ENCODE peak calls at places on chromosomes 5 and 9, in four cellular contexts. V, S, I and K are unnamed samples.

GRCh38 chr5:152542741-152543140 is 137.7 kb upstream of the NMUR2 start:
- DNase-seq in V (peak; percentile 5), S (no peak), I (peak; percentile 61), K (no peak)

GRCh38 chr9:92530893-92531292 is 4.9 kb downstream of the ECM2 start:
- DNase-seq in V (no peak), S (no peak), I (no peak), K (no peak)

GRCh38 chr9:91099471-91099870 is 262.2 kb downstream of the AUH start:
- DNase-seq in V (no peak), S (no peak), I (no peak), K (no peak)

GRCh38 chr5:180070726-180071417 is 687 bp downstream of the RNF130 start:
- DNase-seq in V (peak; percentile 56), S (peak; percentile 8), I (no peak), K (no peak)

GRCh38 chr9:133934512-133935221 is 57.5 kb downstream of the VAV2 start:
- DNase-seq in V (no peak), S (no peak), I (no peak), K (no peak)

GRCh38 chr9:86735772-86736458 is 211.4 kb downstream of the GAS1 start:
- DNase-seq in V (no peak), S (no peak), I (no peak), K (no peak)

GRCh38 chr9:89606049-89606481 is 1.3 kb downstream of the GADD45G start:
- DNase-seq in V (peak; percentile 42), S (no peak), I (peak; percentile 64), K (no peak)

GRCh38 chr5:14816999-14817761 is 54.4 kb downstream of the ANKH start:
- DNase-seq in V (peak; percentile 91), S (no peak), I (no peak), K (no peak)

GRCh38 chr5:93892481-93892880 is 151.1 kb upstream of the POU5F2 start:
- DNase-seq in V (no peak), S (no peak), I (no peak), K (no peak)

GRCh38 chr9:70408393-70409040 is 5.9 kb downstream of the KLF9 start:
- DNase-seq in V (no peak), S (no peak), I (no peak), K (no peak)

GRCh38 chr9:108081112-108081511 is 591.5 kb upstream of the KLF4 start:
- DNase-seq in V (no peak), S (no peak), I (no peak), K (no peak)